ENCODE peak calls at places on chromosome 7, in five cellular contexts. S, Z, N, W and T are unnamed samples.

GRCh38 chr7:117645456-117646181 is 165.8 kb downstream of the CFTR start:
- DNase-seq in S (no peak), Z (no peak), N (no peak), W (peak), T (no peak)

GRCh38 chr7:50782376-50783208 is at the start of gene GRB10:
- DNase-seq in S (no peak), Z (peak), N (peak), W (no peak), T (no peak)

GRCh38 chr7:38863609-38864291 is 45.2 kb downstream of the VPS41 start:
- DNase-seq in S (no peak), Z (no peak), N (no peak), W (no peak), T (no peak)

GRCh38 chr7:127214956-127215355 is 37.8 kb downstream of the GRM8 start:
- DNase-seq in S (no peak), Z (no peak), N (no peak), W (no peak), T (no peak)

GRCh38 chr7:45402480-45403218 is 171.5 kb upstream of the ADCY1 start:
- DNase-seq in S (no peak), Z (no peak), N (no peak), W (peak), T (no peak)

GRCh38 chr7:7479275-7479674 is 56.4 kb downstream of the COL28A1 start:
- DNase-seq in S (no peak), Z (no peak), N (no peak), W (no peak), T (no peak)

GRCh38 chr7:79495544-79496272 is 42.2 kb upstream of the MAGI2 start:
- DNase-seq in S (no peak), Z (no peak), N (no peak), W (peak), T (no peak)

GRCh38 chr7:80288175-80289122 is 153.8 kb downstream of the GNAI1 start:
- DNase-seq in S (no peak), Z (no peak), N (peak), W (peak), T (no peak)

GRCh38 chr7:93159490-93159889 is 11.3 kb upstream of the SAMD9L start:
- DNase-seq in S (no peak), Z (no peak), N (no peak), W (peak), T (no peak)

GRCh38 chr7:99037327-99037940 is 106.5 kb downstream of the SMURF1 start:
- DNase-seq in S (no peak), Z (no peak), N (no peak), W (peak), T (no peak)

GRCh38 chr7:50393547-50394252 is 56.5 kb downstream of the FIGNL1 start:
- DNase-seq in S (peak), Z (no peak), N (no peak), W (no peak), T (no peak)

GRCh38 chr7:27182285-27182827 is 2.7 kb downstream of the HOXA11 start:
- DNase-seq in S (no peak), Z (no peak), N (no peak), W (no peak), T (peak)

GRCh38 chr7:138935438-138936079 is 45.6 kb downstream of the KIAA1549 start:
- DNase-seq in S (no peak), Z (peak), N (no peak), W (peak), T (peak)

GRCh38 chr7:111827863-111828504 is 265.7 kb upstream of the IMMP2L start:
- DNase-seq in S (no peak), Z (no peak), N (no peak), W (peak), T (no peak)

GRCh38 chr7:84975586-84976185 is 211.2 kb downstream of the SEMA3D start:
- DNase-seq in S (no peak), Z (no peak), N (no peak), W (peak), T (no peak)

GRCh38 chr7:84800846-84801245 is 386.0 kb downstream of the SEMA3D start:
- DNase-seq in S (no peak), Z (no peak), N (no peak), W (no peak), T (no peak)

GRCh38 chr7:117132385-117133120 is 179.3 kb downstream of the ST7 start:
- DNase-seq in S (no peak), Z (no peak), N (no peak), W (peak), T (no peak)

GRCh38 chr7:162583-163297 is 29.6 kb upstream of the FAM20C start:
- DNase-seq in S (no peak), Z (no peak), N (no peak), W (peak), T (no peak)

GRCh38 chr7:100166966-100167911 is 1.2 kb downstream of the GAL3ST4 start:
- DNase-seq in S (no peak), Z (no peak), N (no peak), W (no peak), T (no peak)

GRCh38 chr7:91243591-91244368 is 20.5 kb upstream of the FZD1 start:
- DNase-seq in S (no peak), Z (no peak), N (no peak), W (no peak), T (no peak)

GRCh38 chr7:28409716-28410627 is 2.3 kb upstream of the CREB5 start:
- DNase-seq in S (no peak), Z (peak), N (peak), W (peak), T (peak)

GRCh38 chr7:117218700-117219099 is 104.2 kb downstream of the WNT2 start:
- DNase-seq in S (no peak), Z (no peak), N (no peak), W (no peak), T (no peak)

GRCh38 chr7:116363637-116364432 is 135.7 kb upstream of the CAV2 start:
- DNase-seq in S (no peak), Z (no peak), N (no peak), W (no peak), T (no peak)

GRCh38 chr7:127978421-127978820 is 52.8 kb downstream of the LRRC4 start:
- DNase-seq in S (no peak), Z (no peak), N (no peak), W (no peak), T (no peak)

GRCh38 chr7:12389089-12389700 is 14.5 kb downstream of the VWDE start:
- DNase-seq in S (peak), Z (no peak), N (peak), W (peak), T (no peak)

GRCh38 chr7:134134004-134134403 is 6.9 kb downstream of the LRGUK start:
- DNase-seq in S (no peak), Z (no peak), N (no peak), W (no peak), T (no peak)

GRCh38 chr7:143300959-143301617 is 12.9 kb downstream of the CASP2 start:
- DNase-seq in S (no peak), Z (no peak), N (no peak), W (no peak), T (no peak)

GRCh38 chr7:156823441-156823840 is 69.5 kb downstream of the LMBR1 start:
- DNase-seq in S (no peak), Z (no peak), N (no peak), W (peak), T (no peak)

GRCh38 chr7:158616050-158616449 is 28.4 kb upstream of the PTPRN2 start:
- DNase-seq in S (no peak), Z (no peak), N (no peak), W (no peak), T (no peak)